ENCODE peak calls at places on chromosomes 16 and 17, in six cellular contexts. One of them, this sample, is unnamed.
A peak's percentile ranks its signal among the peaks of the same experiment; 100 is the strongest.

GRCh38 chr17:48646183-48647102 is 20.3 kb upstream of the HOXB9 start:
- DNase-seq in spleen: no peak
- DNase-seq in suprapubic skin: no peak
- DNase-seq in prostate gland: no peak
- DNase-seq in esophagus muscularis mucosa: no peak
- DNase-seq in GM23338: peak; percentile 68
- DNase-seq in this sample: no peak

GRCh38 chr17:55453836-55454557 is 32.4 kb upstream of the MMD start:
- DNase-seq in spleen: no peak
- DNase-seq in suprapubic skin: no peak
- DNase-seq in prostate gland: no peak
- DNase-seq in esophagus muscularis mucosa: no peak
- DNase-seq in GM23338: peak; percentile 14
- DNase-seq in this sample: no peak

GRCh38 chr17:4498461-4499397 is at the start of gene SPNS2:
- DNase-seq in spleen: peak; percentile 91
- DNase-seq in suprapubic skin: no peak
- DNase-seq in prostate gland: peak; percentile 50
- DNase-seq in esophagus muscularis mucosa: no peak
- DNase-seq in GM23338: peak; percentile 88
- DNase-seq in this sample: no peak

GRCh38 chr16:13478991-13479390 is 441.0 kb upstream of the ERCC4 start:
- DNase-seq in spleen: no peak
- DNase-seq in suprapubic skin: no peak
- DNase-seq in prostate gland: no peak
- DNase-seq in esophagus muscularis mucosa: no peak
- DNase-seq in GM23338: no peak
- DNase-seq in this sample: no peak

GRCh38 chr17:31529841-31530251 is 138.4 kb downstream of the RAB11FIP4 start:
- DNase-seq in spleen: peak; percentile 57
- DNase-seq in suprapubic skin: no peak
- DNase-seq in prostate gland: no peak
- DNase-seq in esophagus muscularis mucosa: no peak
- DNase-seq in GM23338: no peak
- DNase-seq in this sample: no peak

GRCh38 chr16:78577597-78577996 is 478.1 kb downstream of the WWOX start:
- DNase-seq in spleen: no peak
- DNase-seq in suprapubic skin: no peak
- DNase-seq in prostate gland: no peak
- DNase-seq in esophagus muscularis mucosa: no peak
- DNase-seq in GM23338: no peak
- DNase-seq in this sample: no peak

GRCh38 chr17:72795941-72796340 is 296.5 kb downstream of the SLC39A11 start:
- DNase-seq in spleen: no peak
- DNase-seq in suprapubic skin: no peak
- DNase-seq in prostate gland: no peak
- DNase-seq in esophagus muscularis mucosa: no peak
- DNase-seq in GM23338: no peak
- DNase-seq in this sample: no peak

GRCh38 chr16:86388976-86389375 is 121.4 kb upstream of the FOXF1 start:
- DNase-seq in spleen: no peak
- DNase-seq in suprapubic skin: no peak
- DNase-seq in prostate gland: no peak
- DNase-seq in esophagus muscularis mucosa: no peak
- DNase-seq in GM23338: no peak
- DNase-seq in this sample: no peak

GRCh38 chr17:36921131-36921851 is 16.0 kb upstream of the LHX1 start:
- DNase-seq in spleen: no peak
- DNase-seq in suprapubic skin: no peak
- DNase-seq in prostate gland: no peak
- DNase-seq in esophagus muscularis mucosa: no peak
- DNase-seq in GM23338: peak; percentile 55
- DNase-seq in this sample: no peak

GRCh38 chr17:79036609-79037008 is 12.6 kb downstream of the C1QTNF1 start:
- DNase-seq in spleen: no peak
- DNase-seq in suprapubic skin: no peak
- DNase-seq in prostate gland: no peak
- DNase-seq in esophagus muscularis mucosa: no peak
- DNase-seq in GM23338: no peak
- DNase-seq in this sample: peak; percentile 3

GRCh38 chr16:83862661-83863060 is 36.3 kb upstream of the MLYCD start:
- DNase-seq in spleen: no peak
- DNase-seq in suprapubic skin: no peak
- DNase-seq in prostate gland: no peak
- DNase-seq in esophagus muscularis mucosa: no peak
- DNase-seq in GM23338: no peak
- DNase-seq in this sample: no peak

GRCh38 chr16:12311309-12311708 is 334.8 kb downstream of the SNX29 start:
- DNase-seq in spleen: no peak
- DNase-seq in suprapubic skin: no peak
- DNase-seq in prostate gland: no peak
- DNase-seq in esophagus muscularis mucosa: no peak
- DNase-seq in GM23338: peak; percentile 67
- DNase-seq in this sample: no peak

GRCh38 chr16:14310519-14310991 is 239.4 kb downstream of the MRTFB start:
- DNase-seq in spleen: peak; percentile 73
- DNase-seq in suprapubic skin: no peak
- DNase-seq in prostate gland: no peak
- DNase-seq in esophagus muscularis mucosa: no peak
- DNase-seq in GM23338: peak; percentile 69
- DNase-seq in this sample: no peak

GRCh38 chr16:79510879-79511278 is 89.7 kb downstream of the MAF start:
- DNase-seq in spleen: no peak
- DNase-seq in suprapubic skin: no peak
- DNase-seq in prostate gland: no peak
- DNase-seq in esophagus muscularis mucosa: no peak
- DNase-seq in GM23338: no peak
- DNase-seq in this sample: no peak

GRCh38 chr17:77058016-77058415 is 82.8 kb upstream of the SEC14L1 start:
- DNase-seq in spleen: no peak
- DNase-seq in suprapubic skin: no peak
- DNase-seq in prostate gland: no peak
- DNase-seq in esophagus muscularis mucosa: no peak
- DNase-seq in GM23338: no peak
- DNase-seq in this sample: no peak

GRCh38 chr17:59443106-59443505 is 111.7 kb downstream of the YPEL2 start:
- DNase-seq in spleen: no peak
- DNase-seq in suprapubic skin: no peak
- DNase-seq in prostate gland: no peak
- DNase-seq in esophagus muscularis mucosa: no peak
- DNase-seq in GM23338: no peak
- DNase-seq in this sample: no peak
- H3K27ac ChIP-seq in spleen: no peak overlapping the region
- H3K27ac ChIP-seq in suprapubic skin: no peak overlapping the region
- H3K27ac ChIP-seq in prostate gland: no peak overlapping the region
- H3K27ac ChIP-seq in esophagus muscularis mucosa: no peak overlapping the region
- H3K27ac ChIP-seq in GM23338: no peak overlapping the region
- H3K27ac ChIP-seq in this sample: no peak overlapping the region

DNA sequence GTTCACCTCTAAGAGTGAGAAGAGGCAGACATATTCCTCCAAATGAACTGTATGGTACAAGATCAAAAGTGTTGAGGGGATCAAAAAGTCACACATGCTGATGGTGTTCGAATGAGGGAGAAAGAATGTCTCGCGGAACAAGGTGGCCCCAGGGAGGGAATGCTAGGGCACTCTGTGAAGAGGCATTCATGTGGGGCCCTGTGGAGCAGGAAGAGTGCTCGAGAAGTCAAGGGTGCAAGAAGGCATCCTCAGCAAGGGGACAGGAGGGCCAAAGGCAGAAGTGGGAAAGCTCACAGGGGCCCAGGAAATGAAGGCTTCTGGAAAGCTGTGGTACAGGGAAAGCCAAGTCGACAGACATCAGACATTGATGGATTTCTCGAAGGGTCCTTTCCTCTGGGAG is 6.1 kb upstream of the MYH3 start:
- DNase-seq in spleen: no peak
- DNase-seq in suprapubic skin: no peak
- DNase-seq in prostate gland: no peak
- DNase-seq in esophagus muscularis mucosa: no peak
- DNase-seq in GM23338: no peak
- DNase-seq in this sample: no peak
- TF ChIP-seq POLR2AphosphoS5 in spleen: no peak
- TF ChIP-seq POLR2AphosphoS5 in suprapubic skin: no peak
- TF ChIP-seq POLR2AphosphoS5 in prostate gland: no peak
- TF ChIP-seq POLR2AphosphoS5 in esophagus muscularis mucosa: no peak
- TF ChIP-seq POLR2AphosphoS5 in GM23338: no peak
- TF ChIP-seq POLR2AphosphoS5 in this sample: no peak

GRCh38 chr17:29080323-29080722 is 37.4 kb downstream of the PIPOX start:
- DNase-seq in spleen: no peak
- DNase-seq in suprapubic skin: no peak
- DNase-seq in prostate gland: no peak
- DNase-seq in esophagus muscularis mucosa: no peak
- DNase-seq in GM23338: no peak
- DNase-seq in this sample: no peak

GRCh38 chr17:29086628-29087332 is 43.8 kb downstream of the PIPOX start:
- DNase-seq in spleen: no peak
- DNase-seq in suprapubic skin: no peak
- DNase-seq in prostate gland: no peak
- DNase-seq in esophagus muscularis mucosa: no peak
- DNase-seq in GM23338: peak; percentile 48
- DNase-seq in this sample: no peak

GRCh38 chr17:29079887-29080286 is 36.9 kb downstream of the PIPOX start:
- DNase-seq in spleen: no peak
- DNase-seq in suprapubic skin: no peak
- DNase-seq in prostate gland: no peak
- DNase-seq in esophagus muscularis mucosa: no peak
- DNase-seq in GM23338: peak; percentile 34
- DNase-seq in this sample: no peak

GRCh38 chr17:29085223-29085622 is 42.3 kb downstream of the PIPOX start:
- DNase-seq in spleen: no peak
- DNase-seq in suprapubic skin: no peak
- DNase-seq in prostate gland: no peak
- DNase-seq in esophagus muscularis mucosa: no peak
- DNase-seq in GM23338: no peak
- DNase-seq in this sample: no peak

DNA sequence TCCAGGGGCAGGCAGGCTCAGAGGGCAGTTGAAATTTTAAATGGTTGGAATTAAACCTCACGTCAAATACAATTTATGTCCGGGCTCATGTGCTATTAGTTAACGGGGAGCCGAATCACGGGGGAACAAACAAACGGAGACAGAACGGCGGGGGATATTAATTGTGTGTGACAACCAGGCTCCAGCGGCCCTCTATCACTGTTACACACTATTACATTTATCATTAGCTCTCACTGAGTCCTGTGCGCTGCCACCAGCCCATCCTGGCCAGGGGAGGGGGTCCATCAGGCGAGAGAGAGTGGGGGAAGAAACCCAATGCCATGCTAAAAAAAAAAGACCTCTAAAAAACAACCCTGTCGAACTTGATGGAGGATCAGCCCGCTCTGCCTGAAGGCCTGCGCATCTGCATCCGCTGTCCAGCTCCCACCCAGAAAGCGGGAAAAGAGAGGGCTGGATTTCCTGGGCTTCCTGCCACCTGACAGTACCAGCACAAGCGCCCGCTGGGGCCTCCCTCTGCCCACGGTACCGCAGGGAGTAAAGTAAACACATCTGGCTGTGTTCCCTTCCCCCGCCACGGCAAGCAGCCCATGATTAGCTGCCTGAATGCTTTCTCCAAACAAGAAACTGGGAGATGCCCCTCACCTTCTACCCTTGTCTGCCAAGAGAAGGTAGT is 41.7 kb downstream of the PIPOX start:
- DNase-seq in spleen: no peak
- DNase-seq in suprapubic skin: no peak
- DNase-seq in prostate gland: no peak
- DNase-seq in esophagus muscularis mucosa: no peak
- DNase-seq in GM23338: peak; percentile 38
- DNase-seq in this sample: no peak
- H3K36me3 ChIP-seq in spleen: peaks cover 82% of the 10 kb centered on the region
- H3K36me3 ChIP-seq in suprapubic skin: peaks cover 95% of the 10 kb centered on the region
- H3K36me3 ChIP-seq in prostate gland: no peaks in the 10 kb centered on the region
- H3K36me3 ChIP-seq in esophagus muscularis mucosa: peaks cover 86% of the 10 kb centered on the region
- H3K36me3 ChIP-seq in GM23338: no peaks in the 10 kb centered on the region
- H3K36me3 ChIP-seq in this sample: peaks cover 8% of the 10 kb centered on the region

GRCh38 chr17:68497885-68498319 is 14.3 kb upstream of the PRKAR1A start:
- DNase-seq in spleen: no peak
- DNase-seq in suprapubic skin: no peak
- DNase-seq in prostate gland: no peak
- DNase-seq in esophagus muscularis mucosa: no peak
- DNase-seq in GM23338: no peak
- DNase-seq in this sample: no peak
- H3K27ac ChIP-seq in spleen: peak overlapping the region; percentile 94
- H3K27ac ChIP-seq in suprapubic skin: no peak overlapping the region
- H3K27ac ChIP-seq in prostate gland: no peak overlapping the region
- H3K27ac ChIP-seq in esophagus muscularis mucosa: no peak overlapping the region
- H3K27ac ChIP-seq in GM23338: no peak overlapping the region
- H3K27ac ChIP-seq in this sample: no peak overlapping the region

GRCh38 chr16:2915196-2915929 is 3.6 kb downstream of the FLYWCH1 start:
- DNase-seq in spleen: no peak
- DNase-seq in suprapubic skin: no peak
- DNase-seq in prostate gland: no peak
- DNase-seq in esophagus muscularis mucosa: no peak
- DNase-seq in GM23338: no peak
- DNase-seq in this sample: no peak

GRCh38 chr16:2914233-2914632 is 2.5 kb downstream of the FLYWCH1 start:
- DNase-seq in spleen: no peak
- DNase-seq in suprapubic skin: no peak
- DNase-seq in prostate gland: no peak
- DNase-seq in esophagus muscularis mucosa: no peak
- DNase-seq in GM23338: peak; percentile 50
- DNase-seq in this sample: no peak

GRCh38 chr16:2924901-2925820 is 13.4 kb downstream of the FLYWCH1 start:
- DNase-seq in spleen: no peak
- DNase-seq in suprapubic skin: no peak
- DNase-seq in prostate gland: no peak
- DNase-seq in esophagus muscularis mucosa: no peak
- DNase-seq in GM23338: peak; percentile 91
- DNase-seq in this sample: no peak

DNA sequence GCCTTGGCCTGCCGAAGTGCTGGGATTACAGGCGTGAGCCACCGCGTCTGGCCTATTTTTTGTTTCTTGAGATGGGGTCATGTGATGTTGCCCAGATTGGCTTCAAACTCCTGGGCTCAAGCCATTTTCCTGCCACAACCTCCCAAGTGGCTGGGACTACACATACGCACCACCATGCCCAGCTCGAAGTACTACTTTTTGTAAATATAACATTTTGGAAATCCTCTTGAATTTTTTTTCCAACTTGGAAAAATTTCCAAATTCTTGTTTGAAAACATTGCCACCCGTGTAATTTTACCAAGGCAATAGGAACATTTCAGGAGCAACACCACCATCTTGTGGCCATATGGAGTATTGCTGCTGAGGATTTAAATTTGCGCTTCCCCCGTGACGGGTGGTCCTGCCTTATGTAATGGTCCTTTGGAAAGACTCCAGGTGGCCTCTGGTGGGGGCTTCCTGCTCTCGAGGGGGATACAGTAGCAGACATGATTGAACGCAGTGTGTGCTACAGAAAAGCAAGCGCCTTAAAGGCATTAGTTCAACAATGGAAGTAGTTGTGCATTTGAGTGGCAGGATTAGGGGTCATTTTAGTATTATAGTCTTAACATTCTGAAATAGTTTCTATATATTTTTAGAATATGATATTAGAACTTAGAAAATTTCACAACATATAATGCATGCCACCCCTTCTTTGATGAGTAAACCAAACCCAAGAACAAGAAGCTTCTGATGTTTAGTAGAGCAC is 8.0 kb downstream of the FLYWCH1 start:
- DNase-seq in spleen: no peak
- DNase-seq in suprapubic skin: no peak
- DNase-seq in prostate gland: peak; percentile 44
- DNase-seq in esophagus muscularis mucosa: peak; percentile 94
- DNase-seq in GM23338: peak; percentile 74
- DNase-seq in this sample: peak; percentile 45
- TF ChIP-seq POLR2AphosphoS5 in spleen: no peak
- TF ChIP-seq POLR2AphosphoS5 in suprapubic skin: no peak
- TF ChIP-seq POLR2AphosphoS5 in prostate gland: peak; percentile 68
- TF ChIP-seq POLR2AphosphoS5 in esophagus muscularis mucosa: peak; percentile 31
- TF ChIP-seq POLR2AphosphoS5 in GM23338: no peak
- TF ChIP-seq POLR2AphosphoS5 in this sample: no peak

This sample was measured in breast epithelium.